ENCODE peak calls at places on chromosomes 4 and X, in four cellular contexts. T, P, C and W are unnamed samples.

GRCh38 chrX:133249659-133250058 is 31.5 kb upstream of the TFDP3 start:
- DNase-seq in T (peak), P (no peak), C (no peak), W (no peak)

GRCh38 chr4:144705861-144706590 is 60.1 kb downstream of the HHIP start:
- DNase-seq in C (no peak), T (no peak), P (no peak), W (no peak)

GRCh38 chr4:125481334-125481733 is 166.6 kb downstream of the FAT4 start:
- DNase-seq in T (no peak), C (no peak), P (no peak), W (no peak)

GRCh38 chr4:187995322-187996207 is at the start of gene ZFP42:
- DNase-seq in T (no peak), P (no peak), C (peak), W (no peak)

GRCh38 chr4:73520821-73521220 is 39.3 kb downstream of the AFM start:
- DNase-seq in T (peak), C (peak), P (no peak), W (no peak)

GRCh38 chr4:168126952-168127351 is 34.6 kb downstream of the ANXA10 start:
- DNase-seq in P (no peak), C (no peak), T (no peak), W (no peak)

GRCh38 chr4:151426513-151426912 is 17.5 kb downstream of the FHIP1A start:
- DNase-seq in C (no peak), P (no peak), T (no peak), W (no peak)

GRCh38 chr4:84632092-84632491 is 49.2 kb downstream of the CDS1 start:
- DNase-seq in C (no peak), T (no peak), P (no peak), W (no peak)

GRCh38 chrX:150692837-150693781 is at the start of gene MTMR1:
- DNase-seq in T (no peak), C (no peak), P (no peak), W (no peak)

GRCh38 chrX:10634681-10635161 is 14.3 kb upstream of the MID1 start:
- DNase-seq in P (no peak), T (peak), C (no peak), W (peak)

GRCh38 chr4:145936142-145937020 is 2.2 kb downstream of the ZNF827 start:
- DNase-seq in T (peak), P (peak), C (no peak), W (peak)

GRCh38 chr4:25925486-25926201 is 11.6 kb downstream of the SMIM20 start:
- DNase-seq in P (peak), T (peak), C (no peak), W (no peak)
- H3K4me2 ChIP-seq in P (no peak), T (no peak), C (no peak), W (no peak)

DNA sequence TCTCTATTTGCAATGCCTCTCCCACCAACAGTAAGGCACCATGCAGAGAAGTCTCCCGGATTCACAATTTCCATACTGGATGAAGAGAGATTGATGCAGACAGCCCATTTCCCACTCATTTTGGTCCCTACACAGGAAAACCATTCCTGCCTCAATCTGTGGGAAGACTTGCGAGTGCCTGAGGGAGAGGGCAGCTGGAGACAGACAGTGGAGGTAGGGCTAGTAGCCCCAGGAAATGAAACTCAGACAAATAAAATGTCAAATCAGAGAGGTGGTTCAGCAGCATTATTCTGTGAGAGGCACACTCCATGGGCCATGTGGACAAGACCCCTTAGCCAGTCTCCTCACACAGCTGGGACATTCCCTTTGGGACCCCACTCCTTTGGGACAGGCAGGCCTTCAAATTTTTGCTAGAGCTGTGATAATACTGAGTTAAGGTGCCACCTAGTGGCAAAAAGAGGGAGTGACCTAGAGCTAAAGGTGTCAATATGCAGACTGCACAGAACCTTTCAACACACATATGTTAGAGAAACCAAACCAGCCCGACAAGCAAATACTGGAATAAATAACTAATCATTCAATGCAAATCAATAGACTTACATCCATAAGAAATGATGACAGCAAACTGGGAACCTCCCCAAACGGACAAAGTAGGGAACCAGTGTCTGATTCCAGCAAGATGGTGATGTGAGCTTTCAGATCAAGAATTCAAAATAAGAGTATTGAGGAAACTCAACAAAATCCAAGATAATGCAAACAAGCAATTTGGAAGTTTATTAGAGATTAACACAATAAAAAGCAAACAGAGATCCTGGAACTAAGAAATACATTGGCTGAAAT is 1865.3 kb upstream of the AGA start:
- DNase-seq in T (peak), P (peak), C (no peak), W (no peak)
- TF ChIP-seq CTCF in T (peak), P (peak), C (no peak), W (peak)

GRCh38 chr4:160142579-160142978 is 1039.7 kb downstream of the RAPGEF2 start:
- DNase-seq in P (no peak), C (no peak), T (no peak), W (no peak)
- H3K4me2 ChIP-seq in P (no peak), C (no peak), T (no peak), W (no peak)

DNA sequence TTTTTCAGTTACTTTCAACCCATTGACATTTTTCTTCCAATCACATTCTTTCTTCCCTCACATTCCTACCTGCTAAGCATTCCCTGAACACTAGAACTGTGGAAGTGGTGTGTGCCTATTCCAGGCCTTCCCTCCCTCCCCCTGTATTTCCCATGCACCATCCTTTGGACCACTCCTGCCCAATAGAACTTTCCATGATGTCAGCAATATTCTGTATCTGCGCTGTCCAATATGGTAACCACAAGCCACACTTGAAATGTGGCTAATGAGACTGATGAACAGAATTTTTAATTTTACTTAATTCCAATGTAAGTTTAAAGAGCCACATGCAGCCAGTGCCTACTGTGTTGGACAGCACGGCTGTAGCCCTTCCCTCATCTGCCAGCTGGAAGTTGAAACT is 57.5 kb downstream of the DCTD start:
- DNase-seq in T (no peak), C (no peak), P (no peak), W (no peak)
- TF ChIP-seq CTCF in T (no peak), C (no peak), P (no peak), W (no peak)

GRCh38 chr4:93828830-93829530 is 427 bp downstream of the ATOH1 start:
- DNase-seq in C (no peak), T (no peak), P (no peak), W (no peak)

GRCh38 chr4:93827272-93827947 is 1.1 kb upstream of the ATOH1 start:
- DNase-seq in C (peak), T (no peak), P (no peak), W (no peak)

GRCh38 chr4:93828332-93828829 is at the start of gene ATOH1:
- DNase-seq in T (peak), C (peak), P (no peak), W (peak)

GRCh38 chr4:93830090-93830818 is 1.7 kb downstream of the ATOH1 start:
- DNase-seq in P (no peak), C (no peak), T (no peak), W (no peak)

DNA sequence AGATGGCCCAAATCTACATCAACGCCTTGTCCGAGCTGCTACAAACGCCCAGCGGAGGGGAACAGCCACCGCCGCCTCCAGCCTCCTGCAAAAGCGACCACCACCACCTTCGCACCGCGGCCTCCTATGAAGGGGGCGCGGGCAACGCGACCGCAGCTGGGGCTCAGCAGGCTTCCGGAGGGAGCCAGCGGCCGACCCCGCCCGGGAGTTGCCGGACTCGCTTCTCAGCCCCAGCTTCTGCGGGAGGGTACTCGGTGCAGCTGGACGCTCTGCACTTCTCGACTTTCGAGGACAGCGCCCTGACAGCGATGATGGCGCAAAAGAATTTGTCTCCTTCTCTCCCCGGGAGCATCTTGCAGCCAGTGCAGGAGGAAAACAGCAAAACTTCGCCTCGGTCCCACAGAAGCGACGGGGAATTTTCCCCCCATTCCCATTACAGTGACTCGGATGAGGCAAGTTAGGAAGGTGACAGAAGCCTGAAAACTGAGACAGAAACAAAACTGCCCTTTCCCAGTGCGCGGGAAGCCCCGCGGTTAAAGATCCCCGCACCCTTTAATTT is 1.1 kb downstream of the ATOH1 start:
- DNase-seq in T (no peak), P (no peak), C (no peak), W (no peak)
- H3K4me2 ChIP-seq in T (peak), P (no peak), C (peak), W (no peak)

GRCh38 chr4:2330119-2331042 is 68.5 kb upstream of the MXD4 start:
- DNase-seq in C (no peak), T (peak), P (no peak), W (peak)
- TF ChIP-seq CTCF in C (no peak), T (no peak), P (no peak), W (no peak)

DNA sequence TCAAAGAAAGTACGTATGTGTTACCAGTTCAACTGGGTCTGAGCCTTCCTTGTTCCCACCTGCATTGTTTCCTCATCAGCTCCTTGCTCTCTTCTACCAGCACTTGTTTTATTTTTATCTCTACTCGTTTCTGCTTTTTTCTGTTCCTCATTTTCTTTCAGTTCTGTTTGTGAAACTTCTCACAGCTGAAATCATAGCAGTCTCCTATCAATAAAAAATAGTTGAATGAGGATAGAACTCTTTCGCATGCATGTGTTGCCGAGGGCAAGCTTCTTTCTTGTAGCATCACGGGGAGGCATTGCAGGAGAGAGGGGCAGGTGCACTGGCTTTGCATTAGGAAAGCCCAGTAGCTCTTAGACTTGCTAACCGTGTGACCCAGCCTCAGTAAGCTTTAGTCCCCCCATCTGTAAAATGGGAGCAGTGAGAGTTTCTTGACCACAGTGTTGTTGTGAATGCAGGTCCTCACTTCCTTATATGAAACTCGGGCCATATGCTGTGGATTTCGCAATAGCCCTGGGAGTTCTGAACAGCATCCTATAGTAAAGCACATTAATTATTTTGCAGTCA is 24.7 kb downstream of the OFD1 start:
- DNase-seq in C (no peak), P (no peak), T (no peak), W (no peak)
- H3K4me2 ChIP-seq in C (no peak), P (no peak), T (no peak), W (no peak)

DNA sequence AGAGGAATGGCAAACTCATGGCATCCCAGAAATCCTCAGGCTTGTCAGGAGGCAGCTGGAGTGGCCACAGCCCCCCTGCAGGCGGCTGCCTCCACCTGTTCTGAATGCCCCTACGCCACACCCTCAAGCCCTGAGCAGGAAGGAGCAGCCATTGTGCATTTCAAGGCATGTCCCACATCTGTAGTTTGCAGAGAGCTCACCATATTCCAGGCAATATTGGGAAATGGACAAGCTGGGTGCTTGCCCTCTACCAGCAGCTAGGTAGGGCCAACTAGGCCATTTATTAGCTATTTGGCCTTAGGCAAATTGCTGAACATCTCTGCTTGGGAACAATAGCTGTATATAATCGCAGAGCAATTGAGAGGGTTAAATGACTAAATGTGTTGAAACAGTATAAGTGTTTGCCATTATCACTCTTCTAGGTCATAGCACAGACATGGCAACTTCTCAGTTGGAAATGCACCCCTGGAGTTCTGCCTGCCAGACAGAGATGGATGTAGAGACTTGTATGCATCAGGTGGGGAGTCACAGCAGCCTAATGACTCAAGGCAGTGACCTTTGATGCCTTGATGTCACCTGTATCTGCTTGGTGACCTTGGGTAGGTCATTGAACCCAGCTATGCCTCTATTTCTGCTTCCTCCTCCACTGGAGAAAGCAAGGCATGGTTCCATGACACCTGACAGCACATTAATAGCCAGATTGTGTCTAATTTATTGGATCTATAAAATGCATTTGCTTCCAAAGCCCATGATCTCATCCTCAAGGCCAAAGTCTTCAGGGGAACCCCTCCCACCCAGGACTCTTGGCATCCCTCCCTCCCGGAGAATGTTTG is 52.8 kb downstream of the FHDC1 start:
- DNase-seq in C (no peak), P (no peak), T (no peak), W (no peak)
- TF ChIP-seq CTCF in C (no peak), P (no peak), T (no peak), W (no peak)

DNA sequence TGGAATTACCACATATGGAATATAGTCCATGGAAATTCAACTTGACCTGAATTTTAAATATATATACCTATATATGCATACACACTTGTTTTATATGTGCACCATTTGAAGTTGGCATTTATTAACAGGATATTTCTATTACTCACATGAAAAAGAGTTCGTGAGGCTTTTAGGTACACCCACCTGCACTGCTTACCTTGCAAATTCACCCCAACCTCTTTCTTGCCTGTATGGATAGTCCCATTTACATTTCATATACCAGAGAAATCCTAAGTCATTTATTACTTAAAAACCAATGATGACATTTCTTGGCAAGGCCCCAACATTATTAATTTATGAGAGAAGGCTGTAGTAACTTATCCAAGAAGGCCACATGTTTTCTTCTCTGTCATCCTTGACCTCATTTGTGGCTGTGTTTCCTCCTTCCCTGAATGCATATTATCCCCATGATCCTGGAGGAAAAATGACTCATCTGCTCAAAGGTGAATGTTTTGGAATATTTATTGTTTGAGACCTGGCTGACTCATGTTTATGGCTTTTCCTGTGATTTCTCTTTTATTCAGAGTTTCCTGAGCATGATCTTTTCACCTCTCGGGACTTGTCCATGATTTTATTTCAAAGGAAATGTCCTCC is 62.2 kb upstream of the FAM241A start:
- DNase-seq in C (no peak), P (peak), T (peak), W (peak)
- H3K4me2 ChIP-seq in C (no peak), P (peak), T (peak), W (peak)

GRCh38 chr4:87679449-87680169 is 29.5 kb downstream of the DMP1 start:
- DNase-seq in P (peak), C (peak), T (peak), W (no peak)
- TF ChIP-seq CTCF in P (peak), C (peak), T (peak), W (peak)